ENCODE peak calls at places on chromosomes 16 and 17, in ten cellular contexts. Q is fibroblast of the aortic adventitia; L is activated CD4-positive, alpha-beta memory T cell treated with anti-CD3 and anti-CD28 coated beads for 36 hours; R is HFFc6; Y is NCI-H2171 treated with DMSO at 0.1 percent for 48 hours; A is left cardiac atrium; O is fibroblast of mammary gland; Z is activated CD8-positive, alpha-beta memory T cell treated with anti-CD3 and anti-CD28 coated beads for 1 hour; J is nucleus accumbens; C is Karpas-422. T is an unnamed sample.

GRCh38 chr17:40437095-40437732 is 6.0 kb upstream of the IGFBP4 start:
- DNase-seq in Q (peak), L (no peak), R (no peak), Y (no peak), A (no peak), O (no peak), Z (no peak), J (no peak), C (no peak), T (no peak)

GRCh38 chr17:78583091-78583490 is 5.9 kb upstream of the DNAH17 start:
- DNase-seq in Q (no peak), L (no peak), R (no peak), Y (peak), A (no peak), O (peak), Z (no peak), J (no peak), C (peak), T (peak)

GRCh38 chr16:71276589-71277334 is 12.4 kb downstream of the CMTR2 start:
- DNase-seq in Q (no peak), L (no peak), R (no peak), Y (no peak), A (no peak), O (no peak), Z (no peak), J (no peak), C (no peak), T (no peak)

GRCh38 chr17:57107498-57108101 is 22.6 kb downstream of the AKAP1 start:
- DNase-seq in Q (no peak), L (no peak), R (peak), Y (no peak), A (no peak), O (no peak), Z (no peak), J (no peak), C (no peak), T (no peak)

GRCh38 chr17:76565728-76566612 is 19.7 kb downstream of the ST6GALNAC2 start:
- DNase-seq in Q (no peak), L (no peak), R (no peak), Y (no peak), A (no peak), O (no peak), Z (no peak), J (no peak), C (no peak), T (no peak)

GRCh38 chr17:39810939-39811728 is 53.0 kb downstream of the IKZF3 start:
- DNase-seq in Q (no peak), L (no peak), R (no peak), Y (no peak), A (no peak), O (no peak), Z (no peak), J (no peak), C (no peak), T (no peak)

GRCh38 chr16:75218256-75219076 is at the start of gene CTRB1:
- DNase-seq in Q (no peak), L (peak), R (no peak), Y (no peak), A (no peak), O (no peak), Z (no peak), J (peak), C (no peak), T (no peak)

GRCh38 chr17:49013311-49014205 is 16.4 kb downstream of the IGF2BP1 start:
- DNase-seq in Q (no peak), L (no peak), R (no peak), Y (no peak), A (no peak), O (no peak), Z (no peak), J (no peak), C (no peak), T (no peak)